ENCODE peak calls at places on chromosomes 6 and 20, in nine cellular contexts. S, Y, N, F, U, I, Z, C and O are unnamed samples.

GRCh38 chr6:55833284-55833683 is 42.1 kb downstream of the BMP5 start:
- DNase-seq in S (no peak), Y (no peak), N (no peak), F (no peak), U (no peak), I (no peak), Z (no peak), C (no peak), O (no peak)

GRCh38 chr6:33990061-33990541 is 155.8 kb downstream of the GRM4 start:
- DNase-seq in S (no peak), Y (no peak), N (no peak), F (no peak), U (no peak), I (no peak), Z (no peak), C (no peak), O (no peak)

GRCh38 chr6:54291738-54292137 is 16.5 kb upstream of the TINAG start:
- DNase-seq in S (no peak), Y (peak), N (no peak), F (no peak), U (peak), I (no peak), Z (no peak), C (no peak), O (no peak)

GRCh38 chr6:43120938-43121913 is 45.1 kb downstream of the PTK7 start:
- DNase-seq in S (no peak), Y (no peak), N (no peak), F (peak), U (peak), I (peak), Z (no peak), C (no peak), O (peak)

GRCh38 chr20:50138479-50139393 is 14.8 kb downstream of the PEDS1 start:
- DNase-seq in S (no peak), Y (no peak), N (no peak), F (no peak), U (no peak), I (peak), Z (no peak), C (no peak), O (peak)

GRCh38 chr6:124119591-124119990 is 315.9 kb downstream of the NKAIN2 start:
- DNase-seq in S (no peak), Y (no peak), N (no peak), F (no peak), U (no peak), I (no peak), Z (no peak), C (no peak), O (no peak)

GRCh38 chr6:43735642-43736199 is 34.3 kb upstream of the VEGFA start:
- DNase-seq in S (no peak), Y (no peak), N (no peak), F (no peak), U (no peak), I (no peak), Z (no peak), C (no peak), O (no peak)

GRCh38 chr6:35731414-35731735 is 5.5 kb upstream of the ARMC12 start:
- DNase-seq in S (peak), Y (peak), N (peak), F (peak), U (peak), I (peak), Z (peak), C (peak), O (peak)

GRCh38 chr6:71979911-71980310 is 93.6 kb downstream of the RIMS1 start:
- DNase-seq in S (no peak), Y (peak), N (no peak), F (no peak), U (peak), I (no peak), Z (no peak), C (no peak), O (no peak)

GRCh38 chr6:163985710-163986109 is 571.2 kb downstream of the QKI start:
- DNase-seq in S (no peak), Y (no peak), N (no peak), F (no peak), U (no peak), I (peak), Z (no peak), C (no peak), O (no peak)

GRCh38 chr6:36436466-36436865 is 6.2 kb downstream of the PXT1 start:
- DNase-seq in S (no peak), Y (no peak), N (no peak), F (no peak), U (peak), I (no peak), Z (no peak), C (no peak), O (no peak)

GRCh38 chr6:153032255-153032882 is 29.9 kb upstream of the MTRF1L start:
- DNase-seq in S (no peak), Y (peak), N (no peak), F (no peak), U (peak), I (no peak), Z (no peak), C (peak), O (no peak)

GRCh38 chr6:55578537-55579363 is at the start of gene HMGCLL1:
- DNase-seq in S (no peak), Y (no peak), N (peak), F (no peak), U (peak), I (no peak), Z (no peak), C (no peak), O (peak)

GRCh38 chr20:47133809-47134456 is 222.6 kb downstream of the ZMYND8 start:
- DNase-seq in S (no peak), Y (no peak), N (no peak), F (no peak), U (peak), I (peak), Z (no peak), C (no peak), O (no peak)

GRCh38 chr6:47245745-47246371 is 63.8 kb downstream of the TNFRSF21 start:
- DNase-seq in S (no peak), Y (no peak), N (no peak), F (no peak), U (no peak), I (no peak), Z (no peak), C (peak), O (no peak)